ENCODE peak calls at places on chromosomes 5 and 9, in four cellular contexts. Q is germinal center; P is activated CD4-positive, alpha-beta T cell treated with anti-CD3 and anti-CD28 coated beads for 36 hours; Y is naive thymus-derived CD8-positive, alpha-beta T cell. U is an unnamed sample.

GRCh38 chr9:97803167-97804058 is 49.6 kb upstream of the FOXE1 start:
- DNase-seq in Q (peak; percentile 92), P (peak; percentile 86), Y (peak; percentile 81), U (peak; percentile 85)

GRCh38 chr5:154072782-154073171 is 34.0 kb downstream of the MFAP3 start:
- DNase-seq in Q (no peak), P (no peak), Y (no peak), U (no peak)

GRCh38 chr9:93164085-93164484 is 19.9 kb upstream of the WNK2 start:
- DNase-seq in Q (no peak), P (no peak), Y (no peak), U (no peak)

GRCh38 chr5:64923151-64923685 is 154.5 kb downstream of the CWC27 start:
- DNase-seq in Q (no peak), P (no peak), Y (no peak), U (no peak)

GRCh38 chr5:44952376-44952775 is 143.6 kb downstream of the MRPS30 start:
- DNase-seq in Q (peak; percentile 6), P (peak; percentile 6), Y (no peak), U (peak; percentile 42)

GRCh38 chr9:78115073-78115472 is 83.5 kb upstream of the GNAQ start:
- DNase-seq in Q (peak; percentile 15), P (no peak), Y (no peak), U (no peak)

GRCh38 chr5:39760385-39761198 is 335.8 kb upstream of the DAB2 start:
- DNase-seq in Q (no peak), P (no peak), Y (no peak), U (no peak)

GRCh38 chr5:39200081-39200480 is 19.3 kb downstream of the FYB1 start:
- DNase-seq in Q (no peak), P (peak; percentile 67), Y (no peak), U (no peak)

GRCh38 chr9:15231788-15232635 is 75.0 kb downstream of the TTC39B start:
- DNase-seq in Q (peak; percentile 54), P (peak; percentile 51), Y (no peak), U (peak; percentile 58)

GRCh38 chr5:107919969-107920368 is 249.2 kb upstream of the EFNA5 start:
- DNase-seq in Q (no peak), P (peak; percentile 51), Y (no peak), U (no peak)

GRCh38 chr5:31809037-31809910 is 170.3 kb downstream of the PDZD2 start:
- DNase-seq in Q (peak; percentile 42), P (peak; percentile 59), Y (no peak), U (peak; percentile 84)

GRCh38 chr5:54165687-54166086 is 144.7 kb downstream of the ARL15 start:
- DNase-seq in Q (no peak), P (no peak), Y (no peak), U (no peak)

GRCh38 chr5:137206030-137206715 is 293.0 kb downstream of the SPOCK1 start:
- DNase-seq in Q (no peak), P (no peak), Y (no peak), U (no peak)

GRCh38 chr9:104984541-104984940 is 56.6 kb upstream of the ABCA1 start:
- DNase-seq in Q (no peak), P (no peak), Y (no peak), U (no peak)

GRCh38 chr5:72920690-72921089 is 35.2 kb upstream of the FCHO2 start:
- DNase-seq in Q (no peak), P (no peak), Y (no peak), U (peak; percentile 66)

GRCh38 chr5:150567031-150567680 is 59.2 kb downstream of the NDST1 start:
- DNase-seq in Q (no peak), P (no peak), Y (no peak), U (peak; percentile 92)

GRCh38 chr5:133200256-133200655 is 148.4 kb downstream of the HSPA4 start:
- DNase-seq in Q (no peak), P (no peak), Y (no peak), U (no peak)

GRCh38 chr5:38660194-38660668 is 103.8 kb upstream of the LIFR start:
- DNase-seq in Q (no peak), P (no peak), Y (no peak), U (peak; percentile 93)

GRCh38 chr5:172002310-172002709 is 4.1 kb downstream of the FBXW11 start:
- DNase-seq in Q (no peak), P (peak; percentile 13), Y (no peak), U (no peak)